ENCODE peak calls at places on chromosomes 4 and X, in ten cellular contexts. Y, V, L, U, Q, I, C, E, X and A are unnamed samples. For H3K4me1, the result is how much of the 10 kb centered on the place peaks cover.

GRCh38 chrX:109049903-109050302 is 313.5 kb upstream of the IRS4 start:
- DNase-seq in Y (no peak), V (no peak), L (no peak), U (no peak), Q (no peak), I (no peak), C (no peak), E (no peak), X (no peak), A (no peak)

GRCh38 chr4:145285928-145286327 is 105.5 kb upstream of the OTUD4 start:
- DNase-seq in Y (no peak), V (no peak), L (no peak), U (no peak), Q (no peak), I (peak), C (no peak), E (no peak), X (no peak), A (no peak)

GRCh38 chr4:105952596-105952995 is 57.3 kb downstream of the NPNT start:
- DNase-seq in Y (no peak), V (no peak), L (no peak), U (no peak), Q (no peak), I (no peak), C (no peak), E (no peak), X (no peak), A (no peak)

GRCh38 chr4:147103403-147103946 is 157.8 kb upstream of the TTC29 start:
- DNase-seq in Y (no peak), V (peak), L (no peak), U (no peak), Q (no peak), I (peak), C (peak), E (peak), X (no peak), A (peak)

GRCh38 chr4:133584714-133585113 is 435.6 kb downstream of the PCDH10 start:
- DNase-seq in Y (no peak), V (no peak), L (no peak), U (no peak), Q (peak), I (no peak), C (no peak), E (no peak), X (no peak), A (no peak)

GRCh38 chr4:66294626-66295025 is 624.3 kb upstream of the EPHA5 start:
- DNase-seq in Y (no peak), V (no peak), L (no peak), U (no peak), Q (no peak), I (peak), C (no peak), E (no peak), X (no peak), A (peak)

GRCh38 chr4:125582302-125582701 is 267.5 kb downstream of the FAT4 start:
- DNase-seq in Y (no peak), V (no peak), L (no peak), U (no peak), Q (no peak), I (peak), C (no peak), E (no peak), X (no peak), A (peak)

GRCh38 chr4:3384771-3385701 is 56.7 kb upstream of the HGFAC start:
- DNase-seq in Y (no peak), V (peak), L (peak), U (peak), Q (peak), I (no peak), C (peak), E (no peak), X (peak), A (peak)

GRCh38 chrX:12955882-12956703 is 18.8 kb upstream of the TMSB4X start:
- DNase-seq in Y (peak), V (no peak), L (peak), U (peak), Q (peak), I (peak), C (no peak), E (no peak), X (peak), A (peak)

GRCh38 chr4:174198396-174199179 is 84.9 kb downstream of the FBXO8 start:
- DNase-seq in Y (no peak), V (peak), L (no peak), U (no peak), Q (no peak), I (peak), C (no peak), E (no peak), X (no peak), A (peak)

GRCh38 chrX:53160297-53160983 is 64.6 kb downstream of the KDM5C start:
- DNase-seq in Y (no peak), V (no peak), L (no peak), U (no peak), Q (no peak), I (peak), C (no peak), E (no peak), X (no peak), A (peak)

GRCh38 chr4:40056722-40057539 is at the start of gene N4BP2:
- DNase-seq in Y (peak), V (peak), L (peak), U (peak), Q (peak), I (peak), C (peak), E (peak), X (peak), A (peak)

GRCh38 chr4:71545168-71545567 is 206.3 kb downstream of the SLC4A4 start:
- DNase-seq in Y (no peak), V (no peak), L (no peak), U (no peak), Q (no peak), I (peak), C (no peak), E (no peak), X (no peak), A (no peak)

GRCh38 chrX:10350991-10351390 is 194.2 kb downstream of the CLCN4 start:
- DNase-seq in Y (no peak), V (no peak), L (no peak), U (no peak), Q (no peak), I (peak), C (no peak), E (no peak), X (no peak), A (no peak)

GRCh38 chr4:6049972-6050371 is 31.7 kb upstream of the C4orf50 start:
- DNase-seq in Y (no peak), V (no peak), L (no peak), U (no peak), Q (no peak), I (no peak), C (no peak), E (no peak), X (no peak), A (no peak)

GRCh38 chr4:47462799-47463234 is 685 bp downstream of the COMMD8 start:
- DNase-seq in Y (no peak), V (no peak), L (no peak), U (no peak), Q (no peak), I (peak), C (no peak), E (no peak), X (no peak), A (no peak)

GRCh38 chrX:39969099-39969825 is 128.5 kb downstream of the BCOR start:
- DNase-seq in Y (peak), V (no peak), L (no peak), U (no peak), Q (no peak), I (no peak), C (no peak), E (peak), X (no peak), A (no peak)

GRCh38 chr4:68732653-68733466 is 62.4 kb upstream of the UGT2B15 start:
- DNase-seq in Y (no peak), V (no peak), L (no peak), U (no peak), Q (peak), I (no peak), C (no peak), E (peak), X (no peak), A (no peak)

GRCh38 chr4:156459584-156459983 is 505.9 kb upstream of the CTSO start:
- DNase-seq in Y (no peak), V (no peak), L (no peak), U (no peak), Q (no peak), I (no peak), C (no peak), E (no peak), X (no peak), A (no peak)

GRCh38 chr4:94804613-94805012 is 46.9 kb downstream of the BMPR1B start:
- DNase-seq in Y (no peak), V (no peak), L (no peak), U (no peak), Q (no peak), I (no peak), C (no peak), E (no peak), X (no peak), A (no peak)

GRCh38 chr4:161601011-161601410 is 562.8 kb downstream of the FSTL5 start:
- DNase-seq in Y (no peak), V (no peak), L (no peak), U (no peak), Q (no peak), I (no peak), C (no peak), E (no peak), X (no peak), A (no peak)

GRCh38 chr4:125198916-125199315 is 115.8 kb upstream of the FAT4 start:
- DNase-seq in Y (no peak), V (no peak), L (no peak), U (no peak), Q (no peak), I (peak), C (no peak), E (no peak), X (no peak), A (peak)

GRCh38 chr4:54543088-54543795 is 114.5 kb upstream of the KIT start:
- DNase-seq in Y (no peak), V (no peak), L (no peak), U (no peak), Q (no peak), I (peak), C (no peak), E (no peak), X (no peak), A (peak)

GRCh38 chr4:76200771-76201224 is 12.8 kb downstream of the SCARB2 start:
- DNase-seq in Y (no peak), V (no peak), L (peak), U (peak), Q (peak), I (no peak), C (no peak), E (no peak), X (no peak), A (no peak)

GRCh38 chrX:54076903-54077302 is 32.6 kb upstream of the PHF8 start:
- DNase-seq in Y (no peak), V (no peak), L (no peak), U (no peak), Q (no peak), I (peak), C (no peak), E (no peak), X (no peak), A (peak)

GRCh38 chr4:65924843-65925242 is 254.6 kb upstream of the EPHA5 start:
- DNase-seq in Y (no peak), V (no peak), L (no peak), U (no peak), Q (no peak), I (no peak), C (no peak), E (no peak), X (no peak), A (no peak)

GRCh38 chr4:95531141-95531540 is 17.6 kb downstream of the UNC5C start:
- DNase-seq in Y (no peak), V (no peak), L (no peak), U (no peak), Q (no peak), I (no peak), C (no peak), E (peak), X (no peak), A (no peak)

GRCh38 chr4:75671802-75672421 is 1.3 kb downstream of the G3BP2 start:
- DNase-seq in Y (no peak), V (no peak), L (no peak), U (no peak), Q (no peak), I (no peak), C (no peak), E (no peak), X (no peak), A (no peak)

GRCh38 chr4:94455081-94455480 is 3.3 kb downstream of the PDLIM5 start:
- DNase-seq in Y (no peak), V (peak), L (no peak), U (peak), Q (peak), I (peak), C (peak), E (no peak), X (no peak), A (no peak)

GRCh38 chrX:155046811-155047528 is 20.3 kb downstream of the FUNDC2 start:
- DNase-seq in Y (no peak), V (no peak), L (no peak), U (no peak), Q (no peak), I (no peak), C (no peak), E (no peak), X (no peak), A (no peak)

GRCh38 chrX:155053656-155054055 is 17.3 kb downstream of the CMC4 start:
- DNase-seq in Y (no peak), V (no peak), L (no peak), U (no peak), Q (no peak), I (no peak), C (no peak), E (no peak), X (no peak), A (no peak)

GRCh38 chrX:155046129-155046810 is 19.6 kb downstream of the FUNDC2 start:
- DNase-seq in Y (no peak), V (no peak), L (no peak), U (no peak), Q (no peak), I (peak), C (no peak), E (no peak), X (no peak), A (no peak)

GRCh38 chrX:155052738-155053498 is 18.0 kb downstream of the CMC4 start:
- DNase-seq in Y (no peak), V (no peak), L (no peak), U (no peak), Q (no peak), I (no peak), C (no peak), E (no peak), X (no peak), A (no peak)

DNA sequence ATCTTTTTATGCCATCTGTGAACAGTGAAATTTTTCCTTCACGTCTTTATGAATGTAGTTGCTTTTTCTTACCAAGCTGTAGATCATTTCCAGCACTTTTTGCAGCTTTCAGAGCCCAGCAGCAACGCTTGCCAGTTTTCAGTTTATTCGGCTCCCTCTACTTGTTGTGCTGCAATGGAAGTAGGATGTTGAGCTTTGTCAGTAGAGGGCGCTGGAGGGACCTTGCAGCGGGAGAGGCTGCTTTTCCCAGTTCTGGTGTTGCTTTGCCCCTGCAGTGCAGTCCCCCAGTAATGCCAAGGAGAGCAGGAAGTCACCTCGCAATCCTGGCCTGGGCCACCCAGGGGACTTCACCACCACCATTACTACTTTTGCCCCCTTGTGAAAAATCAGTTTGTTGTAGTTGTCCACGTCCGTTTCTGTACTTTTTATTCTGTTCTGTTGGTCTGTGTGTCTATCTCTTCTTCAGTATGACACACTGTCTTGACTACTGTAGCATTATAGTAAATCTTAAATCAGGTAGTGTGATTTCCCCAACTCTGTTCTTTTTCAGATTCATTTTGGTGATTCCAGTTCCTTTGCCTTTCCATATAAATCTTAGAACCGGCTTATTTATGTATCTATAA is 21.8 kb downstream of the CMC4 start:
- DNase-seq in Y (peak), V (peak), L (peak), U (no peak), Q (peak), I (peak), C (no peak), E (peak), X (no peak), A (no peak)
- TF ChIP-seq CTCF in Y (peak), V (peak), L (peak), U (peak), Q (peak), I (peak), C (peak), E (peak), X (peak), A (peak)

GRCh38 chrX:47197526-47197925 is 3.9 kb downstream of the UBA1 start:
- DNase-seq in Y (no peak), V (no peak), L (no peak), U (no peak), Q (no peak), I (no peak), C (no peak), E (no peak), X (no peak), A (no peak)
- H3K4me1 ChIP-seq in Y (under half), V (under half), L (under half), U (under half), Q (half or more), I (under half), C (half or more), E (under half), X (under half), A (under half)

GRCh38 chr4:8259743-8260430 is 9.7 kb upstream of the HTRA3 start:
- DNase-seq in Y (no peak), V (no peak), L (no peak), U (no peak), Q (no peak), I (no peak), C (no peak), E (no peak), X (no peak), A (no peak)
- TF ChIP-seq CTCF in Y (no peak), V (no peak), L (no peak), U (no peak), Q (no peak), I (no peak), C (no peak), E (no peak), X (no peak), A (no peak)

GRCh38 chrX:110086162-110086915 is 83.4 kb downstream of the TMEM164 start:
- DNase-seq in Y (no peak), V (no peak), L (no peak), U (no peak), Q (peak), I (peak), C (no peak), E (no peak), X (no peak), A (no peak)

GRCh38 chrX:110089656-110090404 is 86.9 kb downstream of the TMEM164 start:
- DNase-seq in Y (no peak), V (no peak), L (no peak), U (no peak), Q (no peak), I (peak), C (no peak), E (no peak), X (no peak), A (no peak)

GRCh38 chrX:110082156-110082555 is 79.2 kb downstream of the TMEM164 start:
- DNase-seq in Y (no peak), V (no peak), L (no peak), U (no peak), Q (no peak), I (peak), C (no peak), E (no peak), X (no peak), A (peak)

GRCh38 chrX:110086916-110087484 is 84.1 kb downstream of the TMEM164 start:
- DNase-seq in Y (no peak), V (no peak), L (no peak), U (no peak), Q (peak), I (peak), C (no peak), E (no peak), X (no peak), A (peak)

GRCh38 chrX:110087485-110088356 is 84.8 kb downstream of the TMEM164 start:
- DNase-seq in Y (no peak), V (no peak), L (no peak), U (no peak), Q (no peak), I (peak), C (no peak), E (no peak), X (no peak), A (peak)
- H3K4me1 ChIP-seq in Y (under half), V (under half), L (under half), U (under half), Q (under half), I (under half), C (under half), E (under half), X (under half), A (under half)

DNA sequence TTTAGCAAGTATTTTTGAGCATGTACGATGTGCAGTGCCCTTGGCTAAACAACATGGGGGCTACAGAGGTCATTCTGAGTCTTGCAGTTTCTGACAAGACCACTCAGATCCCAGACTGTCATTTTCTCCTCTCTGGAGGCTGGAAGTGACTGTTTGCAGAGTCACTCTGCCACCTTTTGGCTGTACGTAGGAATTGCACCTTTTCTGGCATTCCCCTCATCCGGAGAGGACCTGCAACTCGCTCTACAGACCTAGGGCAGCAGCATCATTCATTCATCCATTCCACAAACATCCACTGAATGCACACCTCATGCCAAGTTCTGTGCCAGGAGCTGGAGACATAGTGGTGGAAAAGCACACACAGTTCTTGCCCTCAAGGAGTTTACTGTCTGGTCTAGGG is 160.4 kb upstream of the GPR101 start:
- DNase-seq in Y (no peak), V (no peak), L (no peak), U (no peak), Q (peak), I (no peak), C (no peak), E (peak), X (no peak), A (peak)
- TF ChIP-seq CTCF in Y (no peak), V (no peak), L (no peak), U (peak), Q (peak), I (no peak), C (peak), E (peak), X (peak), A (peak)

GRCh38 chr4:168839758-168840385 is 170.2 kb downstream of the CBR4 start:
- DNase-seq in Y (no peak), V (no peak), L (no peak), U (no peak), Q (no peak), I (no peak), C (no peak), E (no peak), X (no peak), A (no peak)
- H3K4me1 ChIP-seq in Y (under half), V (half or more), L (under half), U (under half), Q (under half), I (under half), C (half or more), E (under half), X (under half), A (half or more)